ENCODE peak calls at places on chromosomes 16 and 17, in ten cellular contexts. One of them, this sample, is unnamed.

GRCh38 chr17:80649200-80649644 is 104.6 kb downstream of the RPTOR start:
- DNase-seq in ascending aorta: no peak
- DNase-seq in osteoblast: no peak
- DNase-seq in neural progenitor cell: no peak
- DNase-seq in HCT116: no peak
- DNase-seq in fibroblast of lung: no peak
- DNase-seq in hepatocyte: no peak
- DNase-seq in GM23248: peak; percentile 32
- DNase-seq in right atrium auricular region: no peak
- DNase-seq in mucosa of descending colon: no peak
- DNase-seq in this sample: no peak

GRCh38 chr16:89759742-89760366 is 38.5 kb downstream of the ZNF276 start:
- DNase-seq in hepatocyte: no peak
- DNase-seq in HCT116: no peak
- DNase-seq in GM23248: no peak
- DNase-seq in mucosa of descending colon: no peak
- DNase-seq in fibroblast of lung: no peak
- DNase-seq in osteoblast: peak; percentile 9
- DNase-seq in right atrium auricular region: no peak
- DNase-seq in ascending aorta: no peak
- DNase-seq in neural progenitor cell: no peak
- DNase-seq in this sample: no peak

GRCh38 chr17:61380217-61380835 is 19.3 kb upstream of the TBX2 start:
- DNase-seq in GM23248: no peak
- DNase-seq in HCT116: no peak
- DNase-seq in osteoblast: peak; percentile 60
- DNase-seq in hepatocyte: no peak
- DNase-seq in fibroblast of lung: no peak
- DNase-seq in neural progenitor cell: no peak
- DNase-seq in ascending aorta: no peak
- DNase-seq in right atrium auricular region: no peak
- DNase-seq in mucosa of descending colon: no peak
- DNase-seq in this sample: no peak

GRCh38 chr17:72976971-72977767 is 115.3 kb downstream of the SLC39A11 start:
- DNase-seq in HCT116: peak; percentile 82
- DNase-seq in right atrium auricular region: peak; percentile 72
- DNase-seq in fibroblast of lung: peak; percentile 91
- DNase-seq in osteoblast: peak; percentile 95
- DNase-seq in GM23248: peak; percentile 92
- DNase-seq in ascending aorta: peak; percentile 73
- DNase-seq in hepatocyte: peak; percentile 75
- DNase-seq in neural progenitor cell: no peak
- DNase-seq in mucosa of descending colon: peak; percentile 29
- DNase-seq in this sample: no peak

GRCh38 chr17:72665841-72666518 is 426.5 kb downstream of the SLC39A11 start:
- DNase-seq in hepatocyte: no peak
- DNase-seq in ascending aorta: no peak
- DNase-seq in neural progenitor cell: no peak
- DNase-seq in right atrium auricular region: no peak
- DNase-seq in GM23248: peak; percentile 33
- DNase-seq in osteoblast: no peak
- DNase-seq in fibroblast of lung: peak; percentile 57
- DNase-seq in HCT116: no peak
- DNase-seq in mucosa of descending colon: no peak
- DNase-seq in this sample: no peak

GRCh38 chr17:33732116-33732515 is 439.0 kb upstream of the ASIC2 start:
- DNase-seq in neural progenitor cell: peak; percentile 70
- DNase-seq in hepatocyte: peak; percentile 33
- DNase-seq in fibroblast of lung: peak; percentile 1
- DNase-seq in mucosa of descending colon: no peak
- DNase-seq in osteoblast: no peak
- DNase-seq in right atrium auricular region: no peak
- DNase-seq in ascending aorta: no peak
- DNase-seq in GM23248: peak; percentile 33
- DNase-seq in HCT116: no peak
- DNase-seq in this sample: peak; percentile 49

GRCh38 chr17:74924250-74924948 is at the start of gene OTOP2:
- DNase-seq in osteoblast: no peak
- DNase-seq in fibroblast of lung: no peak
- DNase-seq in HCT116: no peak
- DNase-seq in GM23248: no peak
- DNase-seq in right atrium auricular region: no peak
- DNase-seq in ascending aorta: no peak
- DNase-seq in mucosa of descending colon: peak; percentile 36
- DNase-seq in hepatocyte: peak; percentile 16
- DNase-seq in neural progenitor cell: peak; percentile 38
- DNase-seq in this sample: peak; percentile 85

GRCh38 chr17:61431594-61432311 is 20.5 kb upstream of the TBX4 start:
- DNase-seq in right atrium auricular region: no peak
- DNase-seq in fibroblast of lung: peak; percentile 27
- DNase-seq in mucosa of descending colon: no peak
- DNase-seq in osteoblast: no peak
- DNase-seq in HCT116: no peak
- DNase-seq in GM23248: peak; percentile 56
- DNase-seq in ascending aorta: no peak
- DNase-seq in hepatocyte: no peak
- DNase-seq in neural progenitor cell: no peak
- DNase-seq in this sample: no peak

GRCh38 chr16:12186774-12187335 is 210.3 kb downstream of the SNX29 start:
- DNase-seq in HCT116: no peak
- DNase-seq in GM23248: peak; percentile 36
- DNase-seq in osteoblast: no peak
- DNase-seq in neural progenitor cell: no peak
- DNase-seq in right atrium auricular region: no peak
- DNase-seq in hepatocyte: no peak
- DNase-seq in mucosa of descending colon: no peak
- DNase-seq in fibroblast of lung: no peak
- DNase-seq in ascending aorta: no peak
- DNase-seq in this sample: no peak

GRCh38 chr16:71254832-71255560 is 24.5 kb upstream of the HYDIN start:
- DNase-seq in hepatocyte: no peak
- DNase-seq in mucosa of descending colon: no peak
- DNase-seq in fibroblast of lung: no peak
- DNase-seq in right atrium auricular region: no peak
- DNase-seq in GM23248: no peak
- DNase-seq in HCT116: no peak
- DNase-seq in neural progenitor cell: no peak
- DNase-seq in osteoblast: no peak
- DNase-seq in ascending aorta: no peak
- DNase-seq in this sample: no peak

GRCh38 chr16:583815-584591 is 5.9 kb upstream of the RAB40C start:
- DNase-seq in ascending aorta: no peak
- DNase-seq in fibroblast of lung: no peak
- DNase-seq in hepatocyte: no peak
- DNase-seq in HCT116: no peak
- DNase-seq in neural progenitor cell: no peak
- DNase-seq in GM23248: no peak
- DNase-seq in right atrium auricular region: no peak
- DNase-seq in osteoblast: peak; percentile 91
- DNase-seq in mucosa of descending colon: no peak
- DNase-seq in this sample: peak; percentile 89

GRCh38 chr16:19728636-19728965 is 10.5 kb downstream of the IQCK start:
- DNase-seq in neural progenitor cell: no peak
- DNase-seq in HCT116: no peak
- DNase-seq in ascending aorta: no peak
- DNase-seq in right atrium auricular region: no peak
- DNase-seq in fibroblast of lung: no peak
- DNase-seq in hepatocyte: no peak
- DNase-seq in mucosa of descending colon: no peak
- DNase-seq in GM23248: no peak
- DNase-seq in osteoblast: no peak
- DNase-seq in this sample: no peak

GRCh38 chr16:75238853-75239371 is 12.5 kb downstream of the BCAR1 start:
- DNase-seq in fibroblast of lung: no peak
- DNase-seq in osteoblast: peak; percentile 96
- DNase-seq in HCT116: no peak
- DNase-seq in ascending aorta: peak; percentile 90
- DNase-seq in neural progenitor cell: no peak
- DNase-seq in right atrium auricular region: no peak
- DNase-seq in mucosa of descending colon: no peak
- DNase-seq in GM23248: peak; percentile 79
- DNase-seq in hepatocyte: no peak
- DNase-seq in this sample: peak; percentile 76

GRCh38 chr17:58202859-58203258 is 10.3 kb downstream of the EPX start:
- DNase-seq in GM23248: no peak
- DNase-seq in HCT116: no peak
- DNase-seq in osteoblast: no peak
- DNase-seq in mucosa of descending colon: no peak
- DNase-seq in hepatocyte: no peak
- DNase-seq in neural progenitor cell: no peak
- DNase-seq in right atrium auricular region: no peak
- DNase-seq in fibroblast of lung: no peak
- DNase-seq in ascending aorta: no peak
- DNase-seq in this sample: peak; percentile 51

GRCh38 chr16:74437-75318 is 2.2 kb upstream of the RHBDF1 start:
- DNase-seq in right atrium auricular region: no peak
- DNase-seq in fibroblast of lung: no peak
- DNase-seq in mucosa of descending colon: no peak
- DNase-seq in neural progenitor cell: no peak
- DNase-seq in HCT116: no peak
- DNase-seq in ascending aorta: no peak
- DNase-seq in hepatocyte: no peak
- DNase-seq in GM23248: no peak
- DNase-seq in osteoblast: no peak
- DNase-seq in this sample: no peak

GRCh38 chr17:1068356-1068755 is 71.4 kb downstream of the TIMM22 start:
- DNase-seq in fibroblast of lung: no peak
- DNase-seq in HCT116: no peak
- DNase-seq in neural progenitor cell: no peak
- DNase-seq in ascending aorta: no peak
- DNase-seq in mucosa of descending colon: peak; percentile 10
- DNase-seq in GM23248: no peak
- DNase-seq in osteoblast: no peak
- DNase-seq in hepatocyte: no peak
- DNase-seq in right atrium auricular region: no peak
- DNase-seq in this sample: no peak

GRCh38 chr17:69427486-69428197 is 13.1 kb downstream of the MAP2K6 start:
- DNase-seq in ascending aorta: no peak
- DNase-seq in hepatocyte: no peak
- DNase-seq in right atrium auricular region: no peak
- DNase-seq in GM23248: no peak
- DNase-seq in osteoblast: no peak
- DNase-seq in fibroblast of lung: no peak
- DNase-seq in HCT116: no peak
- DNase-seq in neural progenitor cell: no peak
- DNase-seq in mucosa of descending colon: no peak
- DNase-seq in this sample: no peak

GRCh38 chr17:56451629-56452028 is 141.9 kb upstream of the NOG start:
- DNase-seq in neural progenitor cell: no peak
- DNase-seq in right atrium auricular region: no peak
- DNase-seq in hepatocyte: no peak
- DNase-seq in ascending aorta: no peak
- DNase-seq in fibroblast of lung: no peak
- DNase-seq in GM23248: peak; percentile 39
- DNase-seq in mucosa of descending colon: no peak
- DNase-seq in HCT116: no peak
- DNase-seq in osteoblast: peak; percentile 35
- DNase-seq in this sample: no peak

DNA sequence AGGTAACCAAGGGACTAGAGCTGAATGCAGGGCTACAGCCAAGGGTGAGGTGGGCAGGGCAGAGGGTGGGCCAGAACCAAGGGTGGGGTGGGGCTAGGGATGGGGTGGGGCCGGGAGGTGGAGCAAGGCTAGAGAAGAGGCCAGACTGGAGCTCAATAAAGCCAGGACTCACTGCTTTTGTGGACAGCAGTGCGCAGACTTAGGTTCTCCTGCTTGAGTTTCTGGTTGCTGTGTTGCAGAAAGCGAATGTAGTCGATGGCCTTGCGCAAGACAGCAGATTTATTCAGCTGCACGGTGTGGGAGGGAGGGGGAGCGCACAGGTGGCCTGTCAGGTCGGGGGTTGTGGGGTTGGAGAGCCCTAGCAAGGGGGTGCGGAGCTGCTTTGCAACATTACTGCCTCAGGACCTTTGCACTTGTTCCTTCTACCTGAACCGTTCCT is 18.7 kb downstream of the SREBF1 start:
- DNase-seq in mucosa of descending colon: peak; percentile 84
- DNase-seq in osteoblast: peak; percentile 95
- DNase-seq in HCT116: no peak
- DNase-seq in hepatocyte: no peak
- DNase-seq in ascending aorta: no peak
- DNase-seq in right atrium auricular region: no peak
- DNase-seq in neural progenitor cell: no peak
- DNase-seq in fibroblast of lung: peak; percentile 36
- DNase-seq in GM23248: peak; percentile 68
- DNase-seq in this sample: peak; percentile 82
- H3K36me3 ChIP-seq in mucosa of descending colon: peaks cover 7% of the 10 kb centered on the region
- H3K36me3 ChIP-seq in osteoblast: peaks cover 26% of the 10 kb centered on the region
- H3K36me3 ChIP-seq in HCT116: peaks cover 30% of the 10 kb centered on the region
- H3K36me3 ChIP-seq in hepatocyte: no peaks in the 10 kb centered on the region
- H3K36me3 ChIP-seq in ascending aorta: peaks cover 32% of the 10 kb centered on the region
- H3K36me3 ChIP-seq in right atrium auricular region: peaks cover 41% of the 10 kb centered on the region
- H3K36me3 ChIP-seq in neural progenitor cell: no peaks in the 10 kb centered on the region
- H3K36me3 ChIP-seq in fibroblast of lung: peaks cover 42% of the 10 kb centered on the region
- H3K36me3 ChIP-seq in GM23248: peaks cover 3% of the 10 kb centered on the region
- H3K36me3 ChIP-seq in this sample: peaks cover 37% of the 10 kb centered on the region

GRCh38 chr16:87731607-87732006 is 34.2 kb downstream of the KLHDC4 start:
- DNase-seq in mucosa of descending colon: no peak
- DNase-seq in osteoblast: peak; percentile 66
- DNase-seq in neural progenitor cell: no peak
- DNase-seq in fibroblast of lung: no peak
- DNase-seq in hepatocyte: no peak
- DNase-seq in right atrium auricular region: no peak
- DNase-seq in HCT116: no peak
- DNase-seq in ascending aorta: no peak
- DNase-seq in GM23248: no peak
- DNase-seq in this sample: no peak
- H3K36me3 ChIP-seq in mucosa of descending colon: no peaks in the 10 kb centered on the region
- H3K36me3 ChIP-seq in osteoblast: peaks cover 19% of the 10 kb centered on the region
- H3K36me3 ChIP-seq in neural progenitor cell: no peaks in the 10 kb centered on the region
- H3K36me3 ChIP-seq in fibroblast of lung: peaks cover 3% of the 10 kb centered on the region
- H3K36me3 ChIP-seq in hepatocyte: no peaks in the 10 kb centered on the region
- H3K36me3 ChIP-seq in right atrium auricular region: peaks cover 15% of the 10 kb centered on the region
- H3K36me3 ChIP-seq in HCT116: peaks cover 19% of the 10 kb centered on the region
- H3K36me3 ChIP-seq in ascending aorta: peaks cover 45% of the 10 kb centered on the region
- H3K36me3 ChIP-seq in GM23248: no peaks in the 10 kb centered on the region
- H3K36me3 ChIP-seq in this sample: peaks cover 10% of the 10 kb centered on the region

GRCh38 chr16:46911650-46912049 is 27.5 kb downstream of the GPT2 start:
- DNase-seq in right atrium auricular region: no peak
- DNase-seq in hepatocyte: no peak
- DNase-seq in neural progenitor cell: no peak
- DNase-seq in osteoblast: no peak
- DNase-seq in GM23248: no peak
- DNase-seq in mucosa of descending colon: no peak
- DNase-seq in ascending aorta: no peak
- DNase-seq in HCT116: no peak
- DNase-seq in fibroblast of lung: no peak
- DNase-seq in this sample: no peak
- H3K36me3 ChIP-seq in right atrium auricular region: no peaks in the 10 kb centered on the region
- H3K36me3 ChIP-seq in hepatocyte: no peaks in the 10 kb centered on the region
- H3K36me3 ChIP-seq in neural progenitor cell: no peaks in the 10 kb centered on the region
- H3K36me3 ChIP-seq in osteoblast: peaks cover 39% of the 10 kb centered on the region
- H3K36me3 ChIP-seq in GM23248: peaks cover 33% of the 10 kb centered on the region
- H3K36me3 ChIP-seq in mucosa of descending colon: no peaks in the 10 kb centered on the region
- H3K36me3 ChIP-seq in ascending aorta: no peaks in the 10 kb centered on the region
- H3K36me3 ChIP-seq in HCT116: peaks cover 15% of the 10 kb centered on the region
- H3K36me3 ChIP-seq in fibroblast of lung: peaks cover 6% of the 10 kb centered on the region
- H3K36me3 ChIP-seq in this sample: peaks cover 49% of the 10 kb centered on the region

GRCh38 chr16:2060346-2060745 is 12.6 kb downstream of the TSC2 start:
- DNase-seq in osteoblast: no peak
- DNase-seq in neural progenitor cell: no peak
- DNase-seq in hepatocyte: no peak
- DNase-seq in right atrium auricular region: no peak
- DNase-seq in GM23248: no peak
- DNase-seq in ascending aorta: no peak
- DNase-seq in HCT116: no peak
- DNase-seq in fibroblast of lung: no peak
- DNase-seq in mucosa of descending colon: no peak
- DNase-seq in this sample: no peak
- H3K36me3 ChIP-seq in osteoblast: peaks cover 30% of the 10 kb centered on the region
- H3K36me3 ChIP-seq in neural progenitor cell: no peaks in the 10 kb centered on the region
- H3K36me3 ChIP-seq in hepatocyte: no peaks in the 10 kb centered on the region
- H3K36me3 ChIP-seq in right atrium auricular region: peaks cover 32% of the 10 kb centered on the region
- H3K36me3 ChIP-seq in GM23248: no peaks in the 10 kb centered on the region
- H3K36me3 ChIP-seq in ascending aorta: peaks cover 77% of the 10 kb centered on the region
- H3K36me3 ChIP-seq in HCT116: no peaks in the 10 kb centered on the region
- H3K36me3 ChIP-seq in fibroblast of lung: peaks cover 37% of the 10 kb centered on the region
- H3K36me3 ChIP-seq in mucosa of descending colon: peaks cover 10% of the 10 kb centered on the region
- H3K36me3 ChIP-seq in this sample: peaks cover 1% of the 10 kb centered on the region

This sample was measured in H7.